ENCODE peak calls at places on chromosomes 1 and 21, in seven cellular contexts. E is H1, G is K562, Z is HepG2, J is GM12878, T is SK-N-SH, H is GM12891. V is an unnamed sample.

GRCh38 chr1:186326009-186326408 is 49.0 kb downstream of the TPR start:
- DNase-seq in G (no peak), T (no peak), H (no peak), J (no peak), E (no peak), Z (no peak), V (no peak)

GRCh38 chr1:68230901-68231626 is 1.3 kb downstream of the WLS start:
- DNase-seq in T (peak), E (no peak), Z (no peak), G (no peak), H (no peak), J (no peak), V (no peak)

GRCh38 chr1:31575373-31576140 is 758 bp upstream of the TINAGL1 start:
- DNase-seq in Z (peak), T (no peak), E (peak), H (no peak), J (no peak), G (peak), V (no peak)

GRCh38 chr1:245045087-245045881 is 109.5 kb upstream of the KIF26B start:
- DNase-seq in H (no peak), E (no peak), G (no peak), Z (peak), J (no peak), T (no peak), V (no peak)

GRCh38 chr1:207282496-207283380 is 38.7 kb upstream of the CD55 start:
- DNase-seq in T (no peak), G (no peak), Z (no peak), J (no peak), H (no peak), E (no peak), V (no peak)

GRCh38 chr1:2363847-2364513 is 27.4 kb downstream of the MORN1 start:
- DNase-seq in G (no peak), Z (no peak), E (no peak), H (no peak), J (no peak), T (no peak), V (no peak)

GRCh38 chr1:226110249-226111108 is 48.0 kb downstream of the H3-3A start:
- DNase-seq in H (peak), T (peak), J (peak), G (peak), Z (no peak), E (peak), V (peak)

GRCh38 chr1:173097001-173097400 is 46.3 kb upstream of the TNFSF18 start:
- DNase-seq in J (no peak), Z (no peak), G (no peak), H (no peak), T (no peak), E (no peak), V (no peak)

GRCh38 chr1:11850121-11850520 is 2.5 kb upstream of the NPPA start:
- DNase-seq in Z (no peak), J (no peak), H (no peak), G (no peak), E (no peak), T (no peak), V (no peak)

GRCh38 chr1:22297999-22298398 is 153.7 kb upstream of the ZBTB40 start:
- DNase-seq in J (no peak), E (peak), T (no peak), G (peak), Z (no peak), H (no peak), V (no peak)

GRCh38 chr1:178465011-178465410 is 31.8 kb downstream of the CLEC20A start:
- DNase-seq in J (no peak), T (no peak), E (no peak), Z (no peak), G (no peak), H (no peak), V (no peak)

GRCh38 chr1:113579256-113580018 is 179.8 kb downstream of the PHTF1 start:
- DNase-seq in T (no peak), J (no peak), H (no peak), E (no peak), G (no peak), Z (no peak), V (no peak)

GRCh38 chr1:28088168-28088961 is at the start of gene EYA3:
- DNase-seq in H (peak), J (peak), E (peak), T (peak), G (peak), Z (peak), V (peak)

GRCh38 chr21:45013271-45013841 is 61.0 kb upstream of the ADARB1 start:
- DNase-seq in J (no peak), Z (peak), T (no peak), H (no peak), G (no peak), E (no peak), V (no peak)

GRCh38 chr1:162625624-162626023 is 6.6 kb upstream of the DDR2 start:
- DNase-seq in G (no peak), J (no peak), H (no peak), E (no peak), Z (no peak), T (no peak), V (no peak)

GRCh38 chr1:57485643-57486042 is 61.8 kb upstream of the DAB1 start:
- DNase-seq in H (no peak), G (no peak), J (no peak), Z (no peak), T (no peak), E (no peak), V (no peak)

GRCh38 chr1:59506952-59507351 is 210.1 kb downstream of the FGGY start:
- DNase-seq in Z (no peak), J (peak), H (peak), T (no peak), E (no peak), G (no peak), V (no peak)

GRCh38 chr1:96845464-96845863 is 123.9 kb downstream of the PTBP2 start:
- DNase-seq in J (no peak), E (peak), G (peak), T (no peak), Z (peak), H (peak), V (peak)

GRCh38 chr1:108560430-108561144 is 687 bp downstream of the EEIG2 start:
- DNase-seq in Z (peak), G (no peak), J (no peak), H (no peak), E (peak), T (peak), V (no peak)

GRCh38 chr1:207672525-207673130 is 27.7 kb downstream of the CR1L start:
- DNase-seq in T (peak), Z (peak), G (peak), J (no peak), E (no peak), H (peak), V (no peak)

GRCh38 chr21:24671901-24672300 is 935.4 kb downstream of the MRPL39 start:
- DNase-seq in Z (no peak), J (no peak), H (no peak), E (no peak), G (no peak), T (no peak), V (no peak)

GRCh38 chr1:206580438-206581113 is 31.7 kb downstream of the EIF2D start:
- DNase-seq in J (no peak), T (no peak), E (no peak), H (no peak), G (no peak), Z (no peak), V (no peak)

GRCh38 chr21:41478319-41479177 is 29.4 kb downstream of the TMPRSS2 start:
- DNase-seq in H (no peak), Z (no peak), J (no peak), E (peak), T (no peak), G (no peak), V (no peak)

GRCh38 chr1:37553598-37553926 is 531 bp downstream of the SNIP1 start:
- DNase-seq in J (no peak), T (no peak), H (no peak), G (peak), E (no peak), Z (no peak), V (no peak)

GRCh38 chr21:45427331-45428271 is 22.6 kb downstream of the COL18A1 start:
- DNase-seq in J (no peak), H (no peak), T (no peak), G (peak), E (no peak), Z (peak), V (no peak)

GRCh38 chr1:235105051-235106043 is 23.3 kb downstream of the TOMM20 start:
- DNase-seq in T (no peak), H (no peak), J (peak), E (peak), G (no peak), Z (no peak), V (peak)

GRCh38 chr1:43435146-43436145 is 18.3 kb downstream of the HYI start:
- DNase-seq in H (no peak), Z (no peak), G (no peak), E (no peak), T (no peak), J (no peak), V (no peak)

GRCh38 chr1:246199086-246199485 is 308.0 kb downstream of the SMYD3 start:
- DNase-seq in H (no peak), T (no peak), J (no peak), Z (no peak), G (no peak), E (no peak), V (no peak)

GRCh38 chr21:32306021-32306780 is 7.5 kb downstream of the MRAP start:
- DNase-seq in E (peak), H (no peak), G (peak), T (peak), Z (peak), J (no peak), V (no peak)

GRCh38 chr1:47627016-47627415 is 189.2 kb downstream of the FOXD2 start:
- DNase-seq in Z (no peak), T (no peak), E (peak), G (no peak), J (no peak), H (no peak), V (no peak)

DNA sequence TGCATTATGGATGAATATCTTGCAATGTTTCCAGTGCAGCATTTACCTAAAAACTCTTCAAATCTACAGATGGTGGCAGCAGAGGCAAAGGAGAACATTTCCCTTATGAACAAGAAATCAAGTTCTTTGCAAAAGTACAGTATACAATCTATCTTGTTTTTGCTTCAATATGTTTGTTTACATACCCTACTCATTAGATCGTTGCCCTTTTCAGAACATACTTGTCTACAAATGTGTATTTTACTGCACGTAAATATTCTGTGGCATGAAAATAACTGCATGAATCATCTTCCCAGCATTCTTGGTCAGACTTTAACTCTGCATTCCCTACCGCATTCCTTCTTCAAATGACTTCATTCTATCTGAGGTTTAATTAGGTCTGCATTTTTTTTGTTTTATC is 212.7 kb downstream of the ZP4 start:
- DNase-seq in Z (no peak), E (no peak), H (no peak), J (no peak), G (no peak), T (peak), V (no peak)
- TF ChIP-seq TAF1 in Z (no peak), E (no peak), H (no peak), J (no peak), G (no peak), T (no peak), V (no peak)

DNA sequence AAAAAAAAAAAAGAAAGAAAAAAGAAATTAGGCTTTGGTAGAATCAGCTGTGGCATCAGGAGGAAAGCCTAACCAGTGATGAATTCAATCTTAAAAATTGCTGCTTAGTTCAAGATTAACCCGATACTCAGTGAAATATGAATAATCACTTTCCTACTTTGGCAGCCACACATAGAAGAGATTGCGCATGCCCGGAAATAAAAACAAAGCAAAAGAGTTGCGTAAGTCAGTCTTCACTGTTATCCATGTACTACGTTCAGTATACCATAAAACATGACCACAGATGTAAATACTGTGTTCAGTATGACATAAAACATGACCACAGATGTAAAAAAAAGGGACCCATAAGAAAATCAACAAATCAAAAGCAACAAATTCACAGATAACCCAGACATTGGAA is 19.1 kb downstream of the CD1D start:
- DNase-seq in T (no peak), J (no peak), G (no peak), E (no peak), H (no peak), Z (no peak), V (no peak)
- TF ChIP-seq TAF1 in T (no peak), J (no peak), G (no peak), E (no peak), H (no peak), Z (no peak), V (no peak)

DNA sequence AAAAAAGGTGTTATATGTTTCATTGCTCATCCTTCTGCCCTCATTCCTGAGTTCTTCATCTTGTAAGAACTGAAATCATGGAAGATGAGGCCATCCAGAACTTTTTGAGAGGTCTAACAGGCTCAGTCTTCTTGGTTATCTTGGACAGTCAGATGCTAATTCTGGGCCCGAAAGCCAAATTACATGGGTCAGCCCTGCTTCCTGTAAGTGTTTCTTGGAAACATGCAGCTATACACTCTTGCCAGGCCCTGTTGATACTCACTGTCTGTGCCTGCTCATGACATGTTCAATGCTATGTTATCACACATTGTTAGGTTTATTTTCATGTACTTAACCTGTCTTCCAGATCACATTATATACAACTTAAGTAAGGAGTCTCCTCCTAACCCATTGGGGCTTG is 542.5 kb downstream of the NUF2 start:
- DNase-seq in T (no peak), H (no peak), E (no peak), Z (no peak), G (no peak), J (no peak), V (no peak)
- TF ChIP-seq TAF1 in T (no peak), H (no peak), E (no peak), Z (no peak), G (no peak), J (no peak), V (no peak)

GRCh38 chr1:117818456-117818855 is 111.0 kb downstream of the GDAP2 start:
- DNase-seq in Z (no peak), E (no peak), G (no peak), J (no peak), T (no peak), H (no peak), V (no peak)
- TF ChIP-seq TAF1 in Z (no peak), E (no peak), G (no peak), J (no peak), T (no peak), H (no peak), V (no peak)

GRCh38 chr1:115477071-115477470 is 139.0 kb upstream of the NGF start:
- DNase-seq in J (no peak), H (no peak), Z (no peak), G (no peak), T (no peak), E (no peak), V (no peak)

GRCh38 chr1:115475901-115476300 is 137.9 kb upstream of the NGF start:
- DNase-seq in T (no peak), G (no peak), E (no peak), Z (no peak), H (no peak), J (no peak), V (no peak)

GRCh38 chr1:115475252-115475651 is 137.2 kb upstream of the NGF start:
- DNase-seq in E (no peak), T (no peak), J (no peak), Z (no peak), G (no peak), H (no peak), V (no peak)

GRCh38 chr1:115478933-115479551 is 141.0 kb upstream of the NGF start:
- DNase-seq in H (no peak), T (peak), J (no peak), G (no peak), E (no peak), Z (no peak), V (no peak)

GRCh38 chr1:115476616-115477015 is 138.6 kb upstream of the NGF start:
- DNase-seq in T (no peak), G (no peak), Z (peak), J (no peak), H (no peak), E (no peak), V (no peak)
- TF ChIP-seq TAF1 in T (no peak), G (no peak), Z (no peak), J (no peak), H (no peak), E (no peak), V (no peak)

GRCh38 chr1:109769335-109770078 is 5.8 kb upstream of the EPS8L3 start:
- DNase-seq in J (no peak), H (no peak), T (no peak), G (no peak), E (no peak), Z (no peak), V (no peak)
- TF ChIP-seq TAF1 in J (no peak), H (no peak), T (no peak), G (no peak), E (no peak), Z (no peak), V (no peak)